ENCODE peak calls at places on chromosomes 6 and 20, in eight cellular contexts. H is heart right ventricle; J is endodermal cell; P is naive thymus-derived CD4-positive, alpha-beta T cell; U is tibial artery; G is neuronal stem cell; Y is effector memory CD4-positive, alpha-beta T cell; D is cardiac muscle cell. W is an unnamed sample.

GRCh38 chr6:22102671-22103070 is 194.2 kb downstream of the PRL start:
- DNase-seq in J (no peak), U (no peak), P (no peak), Y (no peak), D (no peak), H (no peak), G (no peak), W (no peak)

GRCh38 chr6:159833556-159833955 is 33.5 kb downstream of the PNLDC1 start:
- DNase-seq in U (no peak), G (no peak), Y (no peak), H (no peak), J (no peak), D (peak; percentile 57), P (no peak), W (no peak)

GRCh38 chr6:48782230-48782629 is 671.2 kb upstream of the PTCHD4 start:
- DNase-seq in D (no peak), P (no peak), H (no peak), J (peak; percentile 41), G (no peak), U (no peak), Y (no peak), W (no peak)

GRCh38 chr20:31707994-31708744 is 14.5 kb downstream of the BCL2L1 start:
- DNase-seq in J (peak; percentile 47), Y (no peak), U (peak; percentile 62), P (no peak), H (peak; percentile 42), D (no peak), G (no peak), W (peak; percentile 64)

GRCh38 chr20:8339313-8339712 is 207.2 kb downstream of the PLCB1 start:
- DNase-seq in D (no peak), G (no peak), U (no peak), P (no peak), Y (no peak), J (no peak), H (no peak), W (no peak)

GRCh38 chr20:49104365-49104648 is 58.2 kb downstream of the CSE1L start:
- DNase-seq in P (no peak), G (peak; percentile 53), J (peak; percentile 56), D (no peak), Y (no peak), U (no peak), H (no peak), W (no peak)

GRCh38 chr6:132132911-132133639 is 181.9 kb upstream of the CCN2 start:
- DNase-seq in D (peak; percentile 44), Y (no peak), J (no peak), P (no peak), G (no peak), H (no peak), U (peak; percentile 21), W (no peak)

GRCh38 chr6:121549741-121550140 is 114.3 kb downstream of the GJA1 start:
- DNase-seq in J (no peak), H (no peak), D (peak; percentile 75), P (no peak), U (no peak), G (no peak), Y (no peak), W (no peak)

GRCh38 chr20:3340443-3340842 is 67.0 kb downstream of the DNAAF9 start:
- DNase-seq in U (peak; percentile 76), H (peak; percentile 78), D (peak; percentile 37), Y (no peak), J (no peak), G (no peak), P (no peak), W (peak; percentile 85)

GRCh38 chr6:154994881-154995240 is 254 bp upstream of the TIAM2 start:
- DNase-seq in D (no peak), U (no peak), P (no peak), G (peak; percentile 27), H (no peak), J (no peak), Y (no peak), W (no peak)

GRCh38 chr6:164897523-164898094 is 411.8 kb downstream of the C6orf118 start:
- DNase-seq in G (no peak), P (no peak), U (no peak), D (no peak), H (no peak), J (peak; percentile 59), Y (no peak), W (no peak)

GRCh38 chr20:4898282-4898681 is 103.0 kb downstream of the SLC23A2 start:
- DNase-seq in Y (no peak), J (peak; percentile 56), H (peak; percentile 35), U (peak; percentile 35), G (no peak), D (peak; percentile 74), P (no peak), W (peak; percentile 29)

GRCh38 chr20:39292193-39292736 is 330.1 kb downstream of the DHX35 start:
- DNase-seq in G (no peak), Y (no peak), J (no peak), H (no peak), P (no peak), D (no peak), U (no peak), W (no peak)

GRCh38 chr20:24672886-24673677 is 203.7 kb downstream of the SYNDIG1 start:
- DNase-seq in P (no peak), G (no peak), U (peak; percentile 21), H (no peak), D (peak; percentile 96), J (no peak), Y (no peak), W (no peak)

GRCh38 chr6:20877008-20877937 is 343.0 kb downstream of the CDKAL1 start:
- DNase-seq in Y (no peak), G (no peak), U (peak; percentile 60), J (no peak), P (no peak), D (peak; percentile 78), H (no peak), W (no peak)

GRCh38 chr20:20130399-20130798 is 78.1 kb downstream of the CFAP61 start:
- DNase-seq in D (no peak), H (no peak), Y (no peak), U (no peak), G (no peak), J (peak; percentile 57), P (no peak), W (no peak)

GRCh38 chr20:37954205-37954604 is 51.3 kb downstream of the VSTM2L start:
- DNase-seq in P (no peak), G (no peak), Y (no peak), D (no peak), H (no peak), U (no peak), J (no peak), W (no peak)

GRCh38 chr6:101266063-101266462 is 127.4 kb upstream of the GRIK2 start:
- DNase-seq in H (no peak), J (no peak), G (no peak), U (no peak), P (peak; percentile 65), D (no peak), Y (no peak), W (no peak)

DNA sequence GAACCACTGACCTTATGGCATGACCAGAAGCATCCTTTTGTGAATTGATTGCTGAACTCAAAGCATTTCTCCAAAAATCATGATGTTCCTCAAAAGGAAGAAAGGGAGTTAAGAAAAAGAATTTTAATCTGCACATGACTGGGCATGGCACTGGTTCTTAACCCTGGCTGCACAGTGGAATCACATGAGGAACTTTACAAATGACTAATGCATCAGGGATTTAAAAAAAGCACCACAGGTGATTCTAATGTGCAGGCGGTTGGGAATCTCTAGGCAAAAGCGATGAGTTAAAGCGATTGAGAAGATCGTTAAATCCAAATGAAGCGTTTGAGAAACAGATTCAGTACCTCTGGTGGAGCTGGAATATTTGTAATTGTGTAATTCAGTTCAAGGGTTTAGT is 199.2 kb downstream of the TFAP2A start:
- DNase-seq in U (no peak), G (no peak), D (no peak), Y (no peak), J (no peak), H (no peak), P (no peak), W (no peak)
- H3K36me3 ChIP-seq in U (no peaks in the 10 kb centered on the region), G (no peaks in the 10 kb centered on the region), D (no peaks in the 10 kb centered on the region), Y (no peaks in the 10 kb centered on the region), J (no peaks in the 10 kb centered on the region), H (no peaks in the 10 kb centered on the region), P (no peaks in the 10 kb centered on the region), W (no peaks in the 10 kb centered on the region)

GRCh38 chr20:36859282-36859555 is 16.7 kb upstream of the TLDC2 start:
- DNase-seq in D (no peak), J (no peak), Y (no peak), P (no peak), U (no peak), G (no peak), H (no peak), W (no peak)

GRCh38 chr20:36861625-36861874 is 14.4 kb upstream of the TLDC2 start:
- DNase-seq in J (no peak), P (no peak), D (no peak), G (no peak), U (no peak), H (peak; percentile 54), Y (no peak), W (peak; percentile 56)

GRCh38 chr20:36859700-36860330 is 16.1 kb upstream of the TLDC2 start:
- DNase-seq in J (no peak), Y (no peak), H (no peak), G (no peak), U (no peak), P (no peak), D (no peak), W (no peak)

GRCh38 chr20:36860811-36861624 is 14.9 kb upstream of the TLDC2 start:
- DNase-seq in D (no peak), Y (no peak), G (no peak), P (no peak), U (no peak), J (no peak), H (no peak), W (no peak)

GRCh38 chr20:36860339-36860738 is 15.6 kb upstream of the TLDC2 start:
- DNase-seq in H (no peak), Y (no peak), U (no peak), D (no peak), J (no peak), G (no peak), P (no peak), W (no peak)
- H3K4me1 ChIP-seq in H (peaks cover 46% of the 10 kb centered on the region), Y (peaks cover 7% of the 10 kb centered on the region), U (peaks cover 60% of the 10 kb centered on the region), D (peaks cover 34% of the 10 kb centered on the region), J (peaks cover 15% of the 10 kb centered on the region), G (peaks cover 7% of the 10 kb centered on the region), P (no peaks in the 10 kb centered on the region), W (peaks cover 85% of the 10 kb centered on the region)

GRCh38 chr6:3094815-3095214 is 23.7 kb upstream of the BPHL start:
- DNase-seq in P (no peak), Y (no peak), D (no peak), U (no peak), H (no peak), G (no peak), J (no peak), W (no peak)
- H3K36me3 ChIP-seq in P (peaks cover 24% of the 10 kb centered on the region), Y (peaks cover 26% of the 10 kb centered on the region), D (peaks cover 18% of the 10 kb centered on the region), U (peaks cover 46% of the 10 kb centered on the region), H (peaks cover 67% of the 10 kb centered on the region), G (peaks cover 11% of the 10 kb centered on the region), J (peaks cover 63% of the 10 kb centered on the region), W (peaks cover 66% of the 10 kb centered on the region)

DNA sequence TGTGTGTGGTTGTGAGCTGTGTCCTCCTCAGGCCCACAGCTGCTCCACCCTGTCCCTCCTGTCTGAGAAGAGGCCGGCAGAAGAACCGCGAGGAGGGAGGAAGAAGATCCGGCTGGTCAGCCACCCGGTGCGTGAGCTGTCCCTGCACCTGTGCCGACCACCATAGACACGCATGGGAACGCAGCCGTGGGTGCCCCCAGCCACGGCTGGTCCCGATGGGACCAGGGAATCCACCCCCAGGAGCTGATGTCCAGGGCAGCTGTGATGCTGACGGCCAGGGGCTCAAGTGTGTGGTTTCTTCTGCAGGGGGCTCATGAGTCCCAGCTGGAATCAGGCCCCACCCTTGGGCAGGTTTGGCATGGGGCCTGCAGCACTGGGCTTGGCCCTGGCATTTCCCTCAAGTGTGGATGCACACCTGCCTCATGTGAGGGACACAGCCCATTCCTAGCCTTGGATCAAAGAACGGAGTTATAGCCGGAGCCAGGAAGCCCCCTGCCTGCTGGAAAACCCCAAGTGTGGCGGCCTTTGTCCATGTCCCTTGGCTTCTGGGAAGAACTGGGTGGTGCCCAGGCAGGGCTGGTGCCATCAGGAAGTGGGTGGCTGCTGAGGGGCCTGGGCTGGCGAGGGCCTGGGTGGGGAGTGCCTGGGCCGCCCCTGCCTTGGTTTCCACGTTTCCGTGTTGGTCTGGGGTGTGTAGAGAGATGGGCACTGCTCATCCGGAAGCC is 4.6 kb upstream of the TNFRSF6B start:
- DNase-seq in J (no peak), H (peak; percentile 4), Y (no peak), G (no peak), P (no peak), U (no peak), D (no peak), W (no peak)
- H3K4me1 ChIP-seq in J (no peaks in the 10 kb centered on the region), H (peaks cover 21% of the 10 kb centered on the region), Y (peaks cover 20% of the 10 kb centered on the region), G (peaks cover 6% of the 10 kb centered on the region), P (peaks cover 9% of the 10 kb centered on the region), U (peaks cover 16% of the 10 kb centered on the region), D (peaks cover 4% of the 10 kb centered on the region), W (peaks cover 60% of the 10 kb centered on the region)

W was measured in left ventricle myocardium inferior.